ENCODE peak calls at places on chromosomes 5 and 9, in nine cellular contexts. Y is CD8-positive, alpha-beta T cell; I is stomach; X is upper lobe of right lung; R is heart left ventricle; J is heart right ventricle; O is OCI-LY7; G is A673; Z is GM23338. H is an unnamed sample. For H3K4me1, the result is how much of the 10 kb centered on the place peaks cover.

GRCh38 chr9:93599571-93600403 is 23.4 kb downstream of the PHF2 start:
- DNase-seq in G (no peak), I (no peak), R (no peak), X (peak), Z (peak), J (no peak), O (no peak), Y (no peak), H (no peak)

GRCh38 chr9:99680191-99680590 is 141.5 kb upstream of the NR4A3 start:
- DNase-seq in J (no peak), I (no peak), X (no peak), G (no peak), Z (no peak), O (no peak), Y (no peak), R (no peak), H (no peak)

GRCh38 chr5:95823241-95823737 is 763 bp upstream of the GLRX start:
- DNase-seq in I (no peak), X (no peak), G (no peak), O (peak), Y (no peak), J (no peak), Z (no peak), R (no peak), H (no peak)

GRCh38 chr9:70043689-70044449 is at the start of gene MAMDC2:
- DNase-seq in O (no peak), G (no peak), X (peak), Z (peak), I (peak), Y (no peak), R (peak), J (peak), H (no peak)

GRCh38 chr5:38515648-38516047 is 40.8 kb downstream of the LIFR start:
- DNase-seq in J (no peak), I (no peak), Z (no peak), Y (no peak), G (no peak), R (no peak), O (no peak), X (no peak), H (peak)

GRCh38 chr5:149284501-149284900 is 12.8 kb downstream of the AFAP1L1 start:
- DNase-seq in Z (no peak), I (no peak), R (peak), O (no peak), Y (no peak), X (no peak), J (no peak), G (peak), H (no peak)

GRCh38 chr9:88746029-88746743 is 211.2 kb downstream of the NXNL2 start:
- DNase-seq in O (no peak), G (peak), Y (no peak), X (no peak), I (no peak), J (no peak), R (peak), Z (no peak), H (no peak)

GRCh38 chr5:58156977-58157701 is 302.7 kb downstream of the PLK2 start:
- DNase-seq in X (no peak), R (peak), O (peak), J (peak), I (no peak), Y (no peak), G (no peak), Z (peak), H (no peak)

GRCh38 chr5:176817864-176818377 is 7.6 kb downstream of the UNC5A start:
- DNase-seq in J (no peak), R (peak), G (peak), I (no peak), Y (no peak), Z (peak), X (no peak), O (no peak), H (peak)

GRCh38 chr9:82590845-82591244 is 472.1 kb downstream of the RASEF start:
- DNase-seq in G (no peak), Y (no peak), I (no peak), Z (no peak), O (no peak), R (no peak), X (no peak), J (no peak), H (no peak)

GRCh38 chr5:77991084-77991483 is 214.9 kb upstream of the TBCA start:
- DNase-seq in Y (no peak), Z (peak), J (no peak), O (peak), G (no peak), R (no peak), X (no peak), I (no peak), H (no peak)
- TF ChIP-seq CTCF in Y (no peak), Z (peak), J (no peak), O (peak), G (no peak), R (no peak), X (no peak), I (no peak), H (peak)

DNA sequence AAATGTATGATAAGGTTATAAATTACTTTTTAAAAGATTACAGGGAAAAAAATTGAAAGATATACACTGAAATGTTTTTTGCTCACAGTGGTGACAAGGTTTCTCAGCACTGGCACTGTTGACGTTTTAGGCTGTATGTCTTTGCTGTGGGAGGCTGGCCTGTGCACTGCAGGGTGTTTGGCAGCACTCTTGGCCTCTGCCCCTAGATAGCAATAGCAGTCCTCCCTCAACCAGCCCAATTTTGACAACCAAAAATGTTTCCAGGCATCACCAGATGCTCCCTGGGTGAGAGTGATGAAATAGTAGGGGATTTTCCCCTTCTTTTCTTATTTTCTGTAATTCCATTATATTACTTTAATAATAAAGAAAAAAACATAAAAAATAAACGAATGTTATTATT is 3.3 kb downstream of the CD274 start:
- DNase-seq in G (no peak), I (no peak), X (no peak), Z (no peak), Y (no peak), R (peak), J (no peak), O (no peak), H (no peak)
- H3K4me1 ChIP-seq in G (under half), I (under half), X (under half), Z (under half), Y (under half), R (under half), J (under half), O (under half), H (under half)

GRCh38 chr9:79574716-79575242 is 3.0 kb downstream of the TLE4 start:
- DNase-seq in G (no peak), X (no peak), Z (no peak), I (no peak), J (no peak), Y (no peak), R (no peak), O (no peak), H (no peak)
- H3K4me3 ChIP-seq in G (no peak), X (peak), Z (peak), I (peak), J (no peak), Y (peak), R (peak), O (peak), H (peak)

GRCh38 chr9:134408389-134408788 is 82.1 kb downstream of the RXRA start:
- DNase-seq in X (no peak), J (peak), G (no peak), R (peak), Y (no peak), I (no peak), Z (no peak), O (no peak), H (peak)
- TF ChIP-seq CTCF in X (no peak), J (no peak), G (no peak), R (peak), Y (no peak), I (no peak), Z (no peak), O (peak), H (peak)

DNA sequence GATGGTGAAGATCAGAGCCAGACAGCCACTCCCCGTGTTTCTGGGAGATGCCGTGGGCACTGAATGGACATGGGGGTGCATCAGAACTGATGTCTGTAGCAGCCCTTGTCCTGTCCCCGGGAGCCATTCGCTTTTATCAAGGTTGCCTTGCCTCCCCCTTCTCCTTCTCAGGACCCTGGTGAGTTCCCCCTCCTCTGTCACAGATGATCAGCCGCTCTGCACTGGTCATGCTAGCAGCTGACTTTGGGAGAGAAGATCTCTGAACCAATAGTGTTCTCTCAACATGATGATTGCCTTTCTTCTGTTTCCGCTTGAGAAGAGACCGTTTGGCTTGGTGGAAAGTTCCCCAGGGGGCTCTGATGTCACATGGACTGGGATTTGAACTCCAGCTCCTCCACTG is 24.7 kb upstream of the BOD1 start:
- DNase-seq in O (no peak), Y (no peak), R (no peak), G (no peak), Z (no peak), I (no peak), X (no peak), J (no peak), H (no peak)
- H3K4me1 ChIP-seq in O (half or more), Y (under half), R (under half), G (under half), Z (under half), I (under half), X (under half), J (under half), H (under half)

GRCh38 chr9:135617538-135617900 is 21.8 kb downstream of the GLT6D1 start:
- DNase-seq in Y (no peak), R (no peak), O (no peak), X (no peak), I (no peak), G (no peak), Z (no peak), J (no peak), H (no peak)

GRCh38 chr9:135618866-135619598 is 20.3 kb downstream of the GLT6D1 start:
- DNase-seq in I (no peak), Z (no peak), J (no peak), O (no peak), Y (no peak), R (no peak), G (no peak), X (no peak), H (no peak)

GRCh38 chr9:135619599-135619886 is 19.8 kb downstream of the GLT6D1 start:
- DNase-seq in X (no peak), J (no peak), R (no peak), O (no peak), G (no peak), I (no peak), Z (no peak), Y (no peak), H (no peak)

GRCh38 chr9:135616621-135617537 is 22.5 kb downstream of the GLT6D1 start:
- DNase-seq in R (no peak), J (no peak), Z (no peak), I (no peak), X (no peak), G (no peak), Y (no peak), O (no peak), H (no peak)

GRCh38 chr9:135617991-135618411 is 21.3 kb downstream of the GLT6D1 start:
- DNase-seq in G (no peak), X (no peak), J (no peak), I (no peak), Z (no peak), R (no peak), Y (no peak), O (no peak), H (no peak)
- H3K4me3 ChIP-seq in G (no peak), X (no peak), J (no peak), I (no peak), Z (no peak), R (no peak), Y (no peak), O (no peak), H (no peak)

GRCh38 chr5:102421647-102422046 is 77.2 kb downstream of the SLCO6A1 start:
- DNase-seq in Z (no peak), I (no peak), R (no peak), Y (no peak), G (peak), O (no peak), J (peak), X (no peak), H (peak)
- TF ChIP-seq CTCF in Z (no peak), I (no peak), R (no peak), Y (no peak), G (no peak), O (no peak), J (no peak), X (no peak), H (peak)